ENCODE peak calls at places on chromosomes 6 and 20, in eight cellular contexts. I is mammary epithelial cell; G is EL; Y is KG1; H is activated T-cell treated with anti-CD3 and anti-CD28 coated beads, Interleukin-2, amount 50 U/mL, for 24 hours; Q is effector memory CD8-positive, alpha-beta T cell; F is RWPE1; C is stimulated activated CD4-positive, alpha-beta T cell treated with anti-CD3 and anti-CD28 coated beads, Interleukin-2, amount 100 ng/mL, for 24 hours. L is an unnamed sample.

GRCh38 chr6:147806697-147807096 is 298.2 kb downstream of the SAMD5 start:
- DNase-seq in I (no peak), G (peak; percentile 1), Y (no peak), H (no peak), Q (no peak), F (no peak), C (no peak), L (no peak)

GRCh38 chr20:30985386-30985785 is 272.1 kb upstream of the DEFB115 start:
- DNase-seq in I (no peak), G (no peak), Y (no peak), H (peak; percentile 11), Q (no peak), F (no peak), C (no peak), L (no peak)

GRCh38 chr6:44966449-44967091 is 361.6 kb upstream of the RUNX2 start:
- DNase-seq in I (peak; percentile 88), G (peak; percentile 80), Y (no peak), H (no peak), Q (no peak), F (peak; percentile 74), C (no peak), L (no peak)

GRCh38 chr6:42968126-42968701 is 7.7 kb downstream of the GNMT start:
- DNase-seq in I (no peak), G (no peak), Y (no peak), H (no peak), Q (no peak), F (no peak), C (no peak), L (no peak)

GRCh38 chr6:122998403-122998965 is 2.4 kb downstream of the CLVS2 start:
- DNase-seq in I (no peak), G (no peak), Y (no peak), H (no peak), Q (no peak), F (no peak), C (no peak), L (no peak)

GRCh38 chr6:105879146-105879545 is 207.0 kb upstream of the PRDM1 start:
- DNase-seq in I (no peak), G (no peak), Y (no peak), H (no peak), Q (no peak), F (no peak), C (no peak), L (no peak)

GRCh38 chr20:41185013-41185757 is 47.8 kb downstream of the PLCG1 start:
- DNase-seq in I (no peak), G (no peak), Y (no peak), H (peak; percentile 23), Q (no peak), F (no peak), C (no peak), L (no peak)

GRCh38 chr6:82273295-82273694 is 25.8 kb upstream of the IBTK start:
- DNase-seq in I (peak; percentile 12), G (no peak), Y (no peak), H (no peak), Q (no peak), F (no peak), C (no peak), L (no peak)

GRCh38 chr6:131635384-131636340 is 1.4 kb upstream of the ENPP3 start:
- DNase-seq in I (no peak), G (no peak), Y (no peak), H (no peak), Q (no peak), F (no peak), C (no peak), L (no peak)

GRCh38 chr6:130396722-130397121 is 30.9 kb downstream of the TMEM200A start:
- DNase-seq in I (peak; percentile 32), G (peak; percentile 42), Y (no peak), H (no peak), Q (no peak), F (peak; percentile 7), C (no peak), L (no peak)

GRCh38 chr20:21503345-21503744 is 10.5 kb downstream of the NKX2-2 start:
- DNase-seq in I (peak; percentile 74), G (peak; percentile 41), Y (no peak), H (no peak), Q (no peak), F (no peak), C (no peak), L (no peak)

GRCh38 chr6:16212276-16212675 is 26.1 kb upstream of the GMPR start:
- DNase-seq in I (no peak), G (no peak), Y (no peak), H (no peak), Q (no peak), F (no peak), C (no peak), L (no peak)

GRCh38 chr6:119526609-119527605 is 177.3 kb upstream of the MAN1A1 start:
- DNase-seq in I (no peak), G (no peak), Y (no peak), H (no peak), Q (no peak), F (no peak), C (no peak), L (no peak)

GRCh38 chr6:13697857-13698256 is 13.8 kb downstream of the RANBP9 start:
- DNase-seq in I (no peak), G (no peak), Y (no peak), H (no peak), Q (no peak), F (no peak), C (no peak), L (no peak)

GRCh38 chr6:15987569-15987968 is 141.3 kb upstream of the MYLIP start:
- DNase-seq in I (no peak), G (peak; percentile 16), Y (no peak), H (no peak), Q (no peak), F (no peak), C (no peak), L (no peak)

GRCh38 chr20:20448891-20449290 is 81.0 kb downstream of the INSM1 start:
- DNase-seq in I (no peak), G (no peak), Y (no peak), H (no peak), Q (no peak), F (no peak), C (no peak), L (no peak)

GRCh38 chr6:38117281-38117680 is 297.8 kb downstream of the ZFAND3 start:
- DNase-seq in I (peak; percentile 69), G (peak; percentile 45), Y (no peak), H (no peak), Q (no peak), F (no peak), C (no peak), L (no peak)

GRCh38 chr20:59182401-59183044 is 18.9 kb downstream of the ZNF831 start:
- DNase-seq in I (no peak), G (no peak), Y (no peak), H (no peak), Q (no peak), F (no peak), C (peak; percentile 14), L (no peak)

GRCh38 chr6:96162711-96163120 is 146.9 kb downstream of the FUT9 start:
- DNase-seq in I (no peak), G (no peak), Y (no peak), H (no peak), Q (no peak), F (no peak), C (no peak), L (no peak)

GRCh38 chr6:45548657-45549515 is 171.2 kb upstream of the SUPT3H start:
- DNase-seq in I (no peak), G (no peak), Y (no peak), H (no peak), Q (no peak), F (no peak), C (no peak), L (no peak)

GRCh38 chr20:32062776-32063170 is 10.7 kb downstream of the HCK start:
- DNase-seq in I (no peak), G (no peak), Y (peak; percentile 55), H (no peak), Q (no peak), F (no peak), C (no peak), L (peak; percentile 95)

GRCh38 chr6:105344971-105345370 is 57.9 kb downstream of the PREP start:
- DNase-seq in I (no peak), G (no peak), Y (no peak), H (no peak), Q (no peak), F (no peak), C (no peak), L (no peak)

GRCh38 chr6:64012351-64013060 is 376.9 kb downstream of the PHF3 start:
- DNase-seq in I (peak; percentile 6), G (no peak), Y (no peak), H (no peak), Q (no peak), F (peak; percentile 46), C (no peak), L (no peak)

GRCh38 chr6:132198896-132199295 is 202.4 kb downstream of the MOXD1 start:
- DNase-seq in I (no peak), G (peak; percentile 78), Y (no peak), H (no peak), Q (no peak), F (no peak), C (no peak), L (no peak)

GRCh38 chr6:25344827-25345226 is 65.7 kb downstream of the CARMIL1 start:
- DNase-seq in I (no peak), G (no peak), Y (no peak), H (no peak), Q (no peak), F (no peak), C (no peak), L (no peak)